ENCODE peak calls at places on chromosomes 2 and 18, in four cellular contexts. One of them, this sample, is unnamed.

GRCh38 chr2:88765154-88765948 is 73.9 kb downstream of the RPIA start:
- DNase-seq in Panc1: no peak
- DNase-seq in ovary: no peak
- DNase-seq in esophagus muscularis mucosa: no peak
- DNase-seq in this sample: peak; percentile 16

GRCh38 chr2:120989911-120990441 is 254.3 kb downstream of the GLI2 start:
- DNase-seq in esophagus muscularis mucosa: no peak
- DNase-seq in Panc1: no peak
- DNase-seq in ovary: no peak
- DNase-seq in this sample: no peak

GRCh38 chr18:59996370-59996966 is 96.7 kb downstream of the PMAIP1 start:
- DNase-seq in Panc1: peak; percentile 41
- DNase-seq in esophagus muscularis mucosa: no peak
- DNase-seq in ovary: no peak
- DNase-seq in this sample: no peak

GRCh38 chr2:27890146-27891062 is at the start of the genes BABAM2 and RBKS:
- DNase-seq in ovary: peak; percentile 90
- DNase-seq in esophagus muscularis mucosa: peak; percentile 95
- DNase-seq in Panc1: peak; percentile 65
- DNase-seq in this sample: peak; percentile 57

GRCh38 chr18:49976810-49977209 is 163.5 kb upstream of the ACAA2 start:
- DNase-seq in ovary: no peak
- DNase-seq in esophagus muscularis mucosa: no peak
- DNase-seq in Panc1: no peak
- DNase-seq in this sample: no peak

GRCh38 chr2:227267406-227268115 is 57.5 kb upstream of the MFF start:
- DNase-seq in Panc1: no peak
- DNase-seq in esophagus muscularis mucosa: no peak
- DNase-seq in ovary: peak; percentile 27
- DNase-seq in this sample: no peak

GRCh38 chr2:128178650-128179460 is 87.9 kb downstream of the UGGT1 start:
- DNase-seq in ovary: peak; percentile 60
- DNase-seq in Panc1: no peak
- DNase-seq in esophagus muscularis mucosa: no peak
- DNase-seq in this sample: peak; percentile 16

GRCh38 chr2:72028996-72029395 is 118.7 kb downstream of the CYP26B1 start:
- DNase-seq in esophagus muscularis mucosa: peak; percentile 88
- DNase-seq in ovary: no peak
- DNase-seq in Panc1: no peak
- DNase-seq in this sample: no peak

GRCh38 chr2:240463866-240464481 is 28.5 kb downstream of the GPC1 start:
- DNase-seq in ovary: no peak
- DNase-seq in Panc1: no peak
- DNase-seq in esophagus muscularis mucosa: no peak
- DNase-seq in this sample: no peak

GRCh38 chr2:19408592-19408991 is 50.2 kb upstream of the OSR1 start:
- DNase-seq in Panc1: no peak
- DNase-seq in esophagus muscularis mucosa: no peak
- DNase-seq in ovary: no peak
- DNase-seq in this sample: no peak

GRCh38 chr2:216298719-216299118 is 73.6 kb downstream of the MARCHF4 start:
- DNase-seq in esophagus muscularis mucosa: no peak
- DNase-seq in Panc1: no peak
- DNase-seq in ovary: no peak
- DNase-seq in this sample: no peak

GRCh38 chr18:3388980-3389379 is 61.0 kb upstream of the TGIF1 start:
- DNase-seq in esophagus muscularis mucosa: no peak
- DNase-seq in ovary: no peak
- DNase-seq in Panc1: no peak
- DNase-seq in this sample: no peak

GRCh38 chr18:25921677-25922421 is 168.6 kb downstream of the SS18 start:
- DNase-seq in ovary: no peak
- DNase-seq in esophagus muscularis mucosa: no peak
- DNase-seq in Panc1: peak; percentile 30
- DNase-seq in this sample: peak; percentile 63

GRCh38 chr18:31610841-31611240 is 19.2 kb downstream of the TTR start:
- DNase-seq in Panc1: no peak
- DNase-seq in ovary: no peak
- DNase-seq in esophagus muscularis mucosa: peak; percentile 91
- DNase-seq in this sample: peak; percentile 31

GRCh38 chr2:138275292-138275690 is 226.3 kb upstream of the SPOPL start:
- DNase-seq in ovary: no peak
- DNase-seq in Panc1: no peak
- DNase-seq in esophagus muscularis mucosa: no peak
- DNase-seq in this sample: no peak

GRCh38 chr18:48992133-48992532 is 41.4 kb upstream of the SMAD7 start:
- DNase-seq in Panc1: no peak
- DNase-seq in ovary: peak; percentile 10
- DNase-seq in esophagus muscularis mucosa: no peak
- DNase-seq in this sample: no peak

GRCh38 chr2:25098558-25099486 is 56.9 kb downstream of the EFR3B start:
- DNase-seq in esophagus muscularis mucosa: no peak
- DNase-seq in Panc1: no peak
- DNase-seq in ovary: peak; percentile 57
- DNase-seq in this sample: no peak

GRCh38 chr2:238113611-238114010 is 13.5 kb downstream of the ESPNL start:
- DNase-seq in Panc1: no peak
- DNase-seq in esophagus muscularis mucosa: no peak
- DNase-seq in ovary: no peak
- DNase-seq in this sample: no peak

GRCh38 chr2:153416071-153416470 is 62.5 kb downstream of the RPRM start:
- DNase-seq in ovary: no peak
- DNase-seq in esophagus muscularis mucosa: no peak
- DNase-seq in Panc1: no peak
- DNase-seq in this sample: no peak

GRCh38 chr2:217510790-217511291 is 492.0 kb downstream of the TNS1 start:
- DNase-seq in Panc1: peak; percentile 17
- DNase-seq in ovary: peak; percentile 78
- DNase-seq in esophagus muscularis mucosa: no peak
- DNase-seq in this sample: peak; percentile 48

GRCh38 chr2:86035883-86036789 is 69.5 kb downstream of the POLR1A start:
- DNase-seq in Panc1: no peak
- DNase-seq in ovary: peak; percentile 76
- DNase-seq in esophagus muscularis mucosa: no peak
- DNase-seq in this sample: no peak

GRCh38 chr2:151238527-151239487 is 22.9 kb downstream of the RBM43 start:
- DNase-seq in esophagus muscularis mucosa: no peak
- DNase-seq in Panc1: no peak
- DNase-seq in ovary: peak; percentile 47
- DNase-seq in this sample: no peak

GRCh38 chr2:138722316-138722715 is 57.9 kb downstream of the NXPH2 start:
- DNase-seq in esophagus muscularis mucosa: peak; percentile 68
- DNase-seq in Panc1: no peak
- DNase-seq in ovary: no peak
- DNase-seq in this sample: no peak

GRCh38 chr2:47204691-47205090 is 49.6 kb upstream of the STPG4 start:
- DNase-seq in Panc1: no peak
- DNase-seq in esophagus muscularis mucosa: no peak
- DNase-seq in ovary: no peak
- DNase-seq in this sample: no peak

GRCh38 chr2:120132691-120133090 is 90.5 kb downstream of the TMEM185B start:
- DNase-seq in Panc1: no peak
- DNase-seq in esophagus muscularis mucosa: no peak
- DNase-seq in ovary: no peak
- DNase-seq in this sample: no peak

GRCh38 chr18:48295586-48296311 is 113.4 kb downstream of the ZBTB7C start:
- DNase-seq in esophagus muscularis mucosa: no peak
- DNase-seq in Panc1: no peak
- DNase-seq in ovary: no peak
- DNase-seq in this sample: no peak

GRCh38 chr2:106026271-106027190 is 167.6 kb downstream of the UXS1 start:
- DNase-seq in ovary: no peak
- DNase-seq in esophagus muscularis mucosa: peak; percentile 88
- DNase-seq in Panc1: no peak
- DNase-seq in this sample: no peak

GRCh38 chr2:20507166-20507692 is 60.4 kb downstream of the RHOB start:
- DNase-seq in Panc1: no peak
- DNase-seq in esophagus muscularis mucosa: no peak
- DNase-seq in ovary: peak; percentile 14
- DNase-seq in this sample: no peak

GRCh38 chr18:69787825-69788547 is 159.7 kb downstream of the CD226 start:
- DNase-seq in Panc1: no peak
- DNase-seq in esophagus muscularis mucosa: no peak
- DNase-seq in ovary: no peak
- DNase-seq in this sample: no peak

GRCh38 chr2:207530160-207531023 is 630 bp downstream of the CREB1 start:
- DNase-seq in esophagus muscularis mucosa: no peak
- DNase-seq in ovary: peak; percentile 54
- DNase-seq in Panc1: no peak
- DNase-seq in this sample: no peak

GRCh38 chr2:110770696-110771425 is 38.5 kb downstream of the ACOXL start:
- DNase-seq in esophagus muscularis mucosa: no peak
- DNase-seq in Panc1: no peak
- DNase-seq in ovary: no peak
- DNase-seq in this sample: no peak

GRCh38 chr2:120763516-120763915 is 27.8 kb downstream of the GLI2 start:
- DNase-seq in ovary: peak; percentile 68
- DNase-seq in Panc1: no peak
- DNase-seq in esophagus muscularis mucosa: no peak
- DNase-seq in this sample: no peak

GRCh38 chr18:21194871-21195771 is 46.9 kb upstream of the GREB1L start:
- DNase-seq in ovary: no peak
- DNase-seq in esophagus muscularis mucosa: no peak
- DNase-seq in Panc1: no peak
- DNase-seq in this sample: no peak

GRCh38 chr2:26942543-26943295 is 27.7 kb upstream of the MAPRE3 start:
- DNase-seq in Panc1: peak; percentile 28
- DNase-seq in esophagus muscularis mucosa: no peak
- DNase-seq in ovary: no peak
- DNase-seq in this sample: peak; percentile 74

GRCh38 chr2:72000110-72000509 is 147.6 kb downstream of the CYP26B1 start:
- DNase-seq in esophagus muscularis mucosa: no peak
- DNase-seq in ovary: no peak
- DNase-seq in Panc1: no peak
- DNase-seq in this sample: no peak

GRCh38 chr2:163198007-163198406 is 359.4 kb upstream of the KCNH7 start:
- DNase-seq in esophagus muscularis mucosa: no peak
- DNase-seq in ovary: no peak
- DNase-seq in Panc1: no peak
- DNase-seq in this sample: no peak

GRCh38 chr2:11579867-11580659 is 46.2 kb downstream of the GREB1 start:
- DNase-seq in ovary: peak; percentile 29
- DNase-seq in esophagus muscularis mucosa: no peak
- DNase-seq in Panc1: no peak
- DNase-seq in this sample: no peak

GRCh38 chr2:233332125-233332524 is 22.2 kb upstream of the DGKD start:
- DNase-seq in esophagus muscularis mucosa: no peak
- DNase-seq in ovary: no peak
- DNase-seq in Panc1: no peak
- DNase-seq in this sample: no peak
- H3K4me1 ChIP-seq in esophagus muscularis mucosa: no peaks in the 10 kb centered on the region
- H3K4me1 ChIP-seq in ovary: no peaks in the 10 kb centered on the region
- H3K4me1 ChIP-seq in Panc1: no peaks in the 10 kb centered on the region
- H3K4me1 ChIP-seq in this sample: peaks cover 3% of the 10 kb centered on the region

GRCh38 chr2:236359426-236359825 is 95.2 kb upstream of the ASB18 start:
- DNase-seq in esophagus muscularis mucosa: peak; percentile 47
- DNase-seq in ovary: no peak
- DNase-seq in Panc1: no peak
- DNase-seq in this sample: no peak
- H3K27ac ChIP-seq in esophagus muscularis mucosa: no peak overlapping the region
- H3K27ac ChIP-seq in ovary: no peak overlapping the region
- H3K27ac ChIP-seq in Panc1: no peak overlapping the region
- H3K27ac ChIP-seq in this sample: no peak overlapping the region

GRCh38 chr2:35281702-35282101 is 1073.9 kb upstream of the CRIM1 start:
- DNase-seq in Panc1: no peak
- DNase-seq in esophagus muscularis mucosa: no peak
- DNase-seq in ovary: no peak
- DNase-seq in this sample: no peak
- H3K4me1 ChIP-seq in Panc1: no peaks in the 10 kb centered on the region
- H3K4me1 ChIP-seq in esophagus muscularis mucosa: no peaks in the 10 kb centered on the region
- H3K4me1 ChIP-seq in ovary: no peaks in the 10 kb centered on the region
- H3K4me1 ChIP-seq in this sample: no peaks in the 10 kb centered on the region

GRCh38 chr2:108560895-108561530 is 26.7 kb downstream of the LIMS1 start:
- DNase-seq in esophagus muscularis mucosa: no peak
- DNase-seq in Panc1: no peak
- DNase-seq in ovary: no peak
- DNase-seq in this sample: no peak

GRCh38 chr2:108564510-108564909 is 30.2 kb downstream of the LIMS1 start:
- DNase-seq in esophagus muscularis mucosa: no peak
- DNase-seq in Panc1: no peak
- DNase-seq in ovary: no peak
- DNase-seq in this sample: no peak

GRCh38 chr2:108555572-108555971 is 21.3 kb downstream of the LIMS1 start:
- DNase-seq in ovary: no peak
- DNase-seq in Panc1: no peak
- DNase-seq in esophagus muscularis mucosa: no peak
- DNase-seq in this sample: no peak

GRCh38 chr2:108562274-108562673 is 28.0 kb downstream of the LIMS1 start:
- DNase-seq in ovary: no peak
- DNase-seq in esophagus muscularis mucosa: no peak
- DNase-seq in Panc1: no peak
- DNase-seq in this sample: no peak

GRCh38 chr2:108560241-108560811 is 26.1 kb downstream of the LIMS1 start:
- DNase-seq in ovary: no peak
- DNase-seq in esophagus muscularis mucosa: no peak
- DNase-seq in Panc1: no peak
- DNase-seq in this sample: no peak
- H3K27ac ChIP-seq in ovary: no peak overlapping the region
- H3K27ac ChIP-seq in esophagus muscularis mucosa: no peak overlapping the region
- H3K27ac ChIP-seq in Panc1: no peak overlapping the region
- H3K27ac ChIP-seq in this sample: no peak overlapping the region

GRCh38 chr2:96633641-96634040 is 4.5 kb downstream of the KANSL3 start:
- DNase-seq in esophagus muscularis mucosa: no peak
- DNase-seq in ovary: no peak
- DNase-seq in Panc1: no peak
- DNase-seq in this sample: no peak
- H3K4me1 ChIP-seq in esophagus muscularis mucosa: peaks cover 62% of the 10 kb centered on the region
- H3K4me1 ChIP-seq in ovary: peaks cover 4% of the 10 kb centered on the region
- H3K4me1 ChIP-seq in Panc1: peaks cover 10% of the 10 kb centered on the region
- H3K4me1 ChIP-seq in this sample: peaks cover 3% of the 10 kb centered on the region

GRCh38 chr2:69581774-69582581 is 61.6 kb downstream of the AAK1 start:
- DNase-seq in Panc1: no peak
- DNase-seq in esophagus muscularis mucosa: no peak
- DNase-seq in ovary: no peak
- DNase-seq in this sample: no peak
- H3K27ac ChIP-seq in Panc1: no peak overlapping the region
- H3K27ac ChIP-seq in esophagus muscularis mucosa: no peak overlapping the region
- H3K27ac ChIP-seq in ovary: no peak overlapping the region
- H3K27ac ChIP-seq in this sample: no peak overlapping the region